ENCODE peak calls at places on chromosome 1, in five cellular contexts. One of them, this sample, is unnamed.

GRCh38 chr1:6414443-6414844 is 5.3 kb downstream of the HES2 start:
- DNase-seq in NCI-H82: peak
- DNase-seq in dorsolateral prefrontal cortex: peak
- DNase-seq in left cardiac atrium: no peak
- DNase-seq in activated naive CD4-positive, alpha-beta T cell treated with Interleukin-2 at 50 U/mL for 16 hours: peak
- DNase-seq in this sample: peak

GRCh38 chr1:7334475-7335035 is 436.5 kb upstream of the VAMP3 start:
- DNase-seq in dorsolateral prefrontal cortex: no peak
- DNase-seq in activated naive CD4-positive, alpha-beta T cell treated with Interleukin-2 at 50 U/mL for 16 hours: no peak
- DNase-seq in left cardiac atrium: no peak
- DNase-seq in NCI-H82: peak
- DNase-seq in this sample: no peak

GRCh38 chr1:23594927-23595353 is 35.6 kb upstream of the ID3 start:
- DNase-seq in activated naive CD4-positive, alpha-beta T cell treated with Interleukin-2 at 50 U/mL for 16 hours: no peak
- DNase-seq in dorsolateral prefrontal cortex: no peak
- DNase-seq in NCI-H82: no peak
- DNase-seq in left cardiac atrium: no peak
- DNase-seq in this sample: no peak

GRCh38 chr1:239918633-239919032 is 173.1 kb upstream of the FMN2 start:
- DNase-seq in dorsolateral prefrontal cortex: no peak
- DNase-seq in left cardiac atrium: no peak
- DNase-seq in activated naive CD4-positive, alpha-beta T cell treated with Interleukin-2 at 50 U/mL for 16 hours: no peak
- DNase-seq in NCI-H82: no peak
- DNase-seq in this sample: no peak

GRCh38 chr1:204806943-204807624 is 63.6 kb upstream of the NFASC start:
- DNase-seq in left cardiac atrium: peak
- DNase-seq in NCI-H82: peak
- DNase-seq in activated naive CD4-positive, alpha-beta T cell treated with Interleukin-2 at 50 U/mL for 16 hours: peak
- DNase-seq in dorsolateral prefrontal cortex: peak
- DNase-seq in this sample: peak

GRCh38 chr1:39754026-39754569 is 15.4 kb downstream of the PPIE start:
- DNase-seq in dorsolateral prefrontal cortex: no peak
- DNase-seq in left cardiac atrium: no peak
- DNase-seq in NCI-H82: no peak
- DNase-seq in activated naive CD4-positive, alpha-beta T cell treated with Interleukin-2 at 50 U/mL for 16 hours: no peak
- DNase-seq in this sample: no peak

GRCh38 chr1:22880174-22880601 is 92.5 kb downstream of the LACTBL1 start:
- DNase-seq in dorsolateral prefrontal cortex: no peak
- DNase-seq in left cardiac atrium: no peak
- DNase-seq in activated naive CD4-positive, alpha-beta T cell treated with Interleukin-2 at 50 U/mL for 16 hours: no peak
- DNase-seq in NCI-H82: no peak
- DNase-seq in this sample: no peak

GRCh38 chr1:84632975-84633427 is 57.3 kb downstream of the SSX2IP start:
- DNase-seq in activated naive CD4-positive, alpha-beta T cell treated with Interleukin-2 at 50 U/mL for 16 hours: no peak
- DNase-seq in dorsolateral prefrontal cortex: no peak
- DNase-seq in left cardiac atrium: no peak
- DNase-seq in NCI-H82: no peak
- DNase-seq in this sample: no peak

GRCh38 chr1:244863491-244864252 is 671 bp downstream of the HNRNPU start:
- DNase-seq in activated naive CD4-positive, alpha-beta T cell treated with Interleukin-2 at 50 U/mL for 16 hours: peak
- DNase-seq in NCI-H82: no peak
- DNase-seq in dorsolateral prefrontal cortex: peak
- DNase-seq in left cardiac atrium: peak
- DNase-seq in this sample: no peak